ENCODE peak calls at places on chromosomes 1 and 21, in eight cellular contexts. T is CD8-positive, alpha-beta memory T cell; D is PC-9; A is brain microvascular endothelial cell; S is fibroblast of the aortic adventitia; I is left lung; C is GM23338; J is Jurkat, Clone E6-1. P is an unnamed sample.

GRCh38 chr1:81702903-81703302 is 97.8 kb upstream of the ADGRL2 start:
- DNase-seq in T (no peak), I (no peak), C (no peak), D (no peak), J (no peak), S (peak; percentile 93), A (peak; percentile 95), P (peak; percentile 26)

GRCh38 chr1:150474869-150475268 is 12.3 kb upstream of the TARS2 start:
- DNase-seq in J (no peak), S (no peak), I (no peak), T (no peak), A (no peak), D (no peak), C (no peak), P (no peak)

GRCh38 chr1:10897321-10897980 is 101.0 kb upstream of the CASZ1 start:
- DNase-seq in J (no peak), A (no peak), T (no peak), I (no peak), S (no peak), C (no peak), D (peak; percentile 49), P (no peak)

GRCh38 chr1:214552174-214552608 is 789 bp upstream of the PTPN14 start:
- DNase-seq in S (peak; percentile 81), I (peak; percentile 75), T (no peak), J (no peak), D (peak; percentile 83), A (peak; percentile 23), C (peak; percentile 97), P (peak; percentile 97)

GRCh38 chr1:30810416-30811105 is 53.0 kb upstream of the LAPTM5 start:
- DNase-seq in C (no peak), I (no peak), S (no peak), A (no peak), J (no peak), D (no peak), T (no peak), P (no peak)

GRCh38 chr1:29243023-29243862 is 6.9 kb downstream of the PTPRU start:
- DNase-seq in C (no peak), D (no peak), S (no peak), J (no peak), A (no peak), T (no peak), I (no peak), P (no peak)

GRCh38 chr1:36352141-36352909 is 28.9 kb upstream of the EVA1B start:
- DNase-seq in T (no peak), S (peak; percentile 23), A (no peak), D (peak; percentile 29), J (no peak), C (no peak), I (no peak), P (peak; percentile 10)

GRCh38 chr21:42475526-42476492 is 20.2 kb downstream of the RSPH1 start:
- DNase-seq in A (no peak), S (no peak), D (no peak), C (no peak), I (no peak), T (no peak), J (no peak), P (no peak)

GRCh38 chr1:233112184-233113008 is 162.0 kb downstream of the NTPCR start:
- DNase-seq in J (no peak), A (no peak), T (no peak), C (peak; percentile 36), D (peak; percentile 11), S (peak; percentile 38), I (peak; percentile 53), P (no peak)

GRCh38 chr1:222095606-222096475 is 354.0 kb upstream of the DUSP10 start:
- DNase-seq in S (no peak), T (peak; percentile 34), J (peak; percentile 45), A (no peak), I (no peak), D (peak; percentile 11), C (peak; percentile 79), P (peak; percentile 16)

GRCh38 chr1:149844096-149844495 is 55.3 kb upstream of the BOLA1 start:
- DNase-seq in T (no peak), A (peak; percentile 39), S (peak; percentile 51), C (peak; percentile 1), D (no peak), J (no peak), I (no peak), P (no peak)

GRCh38 chr1:234613128-234613875 is 3.3 kb upstream of the IRF2BP2 start:
- DNase-seq in I (no peak), A (peak; percentile 65), T (no peak), D (no peak), C (no peak), J (no peak), S (peak; percentile 96), P (peak; percentile 92)

GRCh38 chr21:15211491-15212133 is 146.8 kb upstream of the NRIP1 start:
- DNase-seq in S (no peak), J (no peak), A (no peak), T (no peak), C (no peak), I (no peak), D (no peak), P (no peak)

GRCh38 chr1:116900471-116901365 is 9.0 kb upstream of the PTGFRN start:
- DNase-seq in C (no peak), D (no peak), A (no peak), T (no peak), J (no peak), S (no peak), I (no peak), P (peak; percentile 76)

GRCh38 chr1:116902718-116903390 is 6.9 kb upstream of the PTGFRN start:
- DNase-seq in T (no peak), J (no peak), C (no peak), I (no peak), A (no peak), S (no peak), D (no peak), P (peak; percentile 9)

GRCh38 chr1:116899529-116899928 is 10.2 kb upstream of the PTGFRN start:
- DNase-seq in C (no peak), S (no peak), J (no peak), I (no peak), D (no peak), A (no peak), T (no peak), P (no peak)

GRCh38 chr1:116904791-116905320 is 4.9 kb upstream of the PTGFRN start:
- DNase-seq in C (no peak), T (no peak), D (no peak), S (peak; percentile 31), A (no peak), J (no peak), I (no peak), P (no peak)

DNA sequence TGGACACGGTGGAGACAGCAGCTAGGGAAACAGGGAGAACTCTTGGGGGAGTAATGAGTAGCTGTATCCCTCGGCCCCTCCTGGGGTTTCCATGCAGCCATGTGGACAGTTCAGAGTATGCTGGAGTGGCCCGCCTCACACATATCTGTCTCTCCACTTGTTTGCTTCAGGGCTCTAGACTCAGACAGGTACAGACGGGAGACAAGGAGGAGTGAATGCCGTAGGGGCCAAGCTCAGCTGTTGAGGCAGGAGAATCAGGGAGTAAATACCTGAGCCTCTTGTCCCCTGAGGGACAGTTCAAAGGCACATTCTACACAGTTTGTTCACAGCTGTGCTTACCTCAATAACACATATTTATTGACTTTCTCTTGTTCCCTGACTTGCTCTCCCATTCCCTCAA is 7.7 kb upstream of the PTGFRN start:
- DNase-seq in S (no peak), D (no peak), C (no peak), A (no peak), J (no peak), I (no peak), T (no peak), P (peak; percentile 92)
- H3K4me3 ChIP-seq in S (no peak overlapping the region), D (no peak overlapping the region), C (no peak overlapping the region), A (no peak overlapping the region), J (no peak overlapping the region), I (no peak overlapping the region), T (no peak overlapping the region), P (no peak overlapping the region)

GRCh38 chr1:78619803-78620579 is at the start of gene IFI44L:
- DNase-seq in D (peak; percentile 62), I (no peak), S (peak; percentile 77), C (no peak), T (peak; percentile 11), A (peak; percentile 67), J (peak; percentile 71), P (no peak)

GRCh38 chr1:78624035-78624434 is 3.8 kb downstream of the IFI44L start:
- DNase-seq in A (no peak), I (no peak), D (no peak), C (no peak), S (no peak), T (no peak), J (no peak), P (no peak)

GRCh38 chr1:78619029-78619428 is 1.2 kb upstream of the IFI44L start:
- DNase-seq in C (no peak), D (no peak), T (no peak), S (peak; percentile 13), I (no peak), A (no peak), J (no peak), P (no peak)

GRCh38 chr1:78619446-78619802 is 824 bp upstream of the IFI44L start:
- DNase-seq in D (no peak), I (no peak), A (peak; percentile 9), S (no peak), C (no peak), J (no peak), T (no peak), P (no peak)

DNA sequence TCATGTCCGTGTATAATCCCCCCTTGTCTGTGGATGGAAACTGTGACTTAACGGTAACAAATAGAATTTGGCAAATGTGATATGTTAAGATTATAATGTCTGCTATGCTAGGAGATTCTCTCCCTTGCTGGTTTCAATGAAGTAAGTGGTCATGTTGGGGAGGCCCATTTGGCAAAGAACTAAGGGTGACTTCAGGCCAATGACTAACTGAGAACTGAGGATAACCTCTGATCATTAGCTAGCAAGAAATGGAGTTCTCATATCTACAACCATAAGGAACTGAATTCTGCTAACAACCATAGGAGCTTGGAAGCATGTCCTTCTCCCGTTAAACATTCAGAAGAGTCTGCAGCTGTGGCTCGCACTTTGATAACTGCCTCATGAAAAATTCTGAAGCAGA is 2.3 kb downstream of the IFI44L start:
- DNase-seq in A (no peak), T (no peak), I (no peak), C (no peak), S (no peak), J (no peak), D (no peak), P (no peak)
- H3K4me3 ChIP-seq in A (no peak overlapping the region), T (peak overlapping the region; percentile 25), I (peak overlapping the region; percentile 36), C (no peak overlapping the region), S (no peak overlapping the region), J (no peak overlapping the region), D (no peak overlapping the region), P (no peak overlapping the region)

DNA sequence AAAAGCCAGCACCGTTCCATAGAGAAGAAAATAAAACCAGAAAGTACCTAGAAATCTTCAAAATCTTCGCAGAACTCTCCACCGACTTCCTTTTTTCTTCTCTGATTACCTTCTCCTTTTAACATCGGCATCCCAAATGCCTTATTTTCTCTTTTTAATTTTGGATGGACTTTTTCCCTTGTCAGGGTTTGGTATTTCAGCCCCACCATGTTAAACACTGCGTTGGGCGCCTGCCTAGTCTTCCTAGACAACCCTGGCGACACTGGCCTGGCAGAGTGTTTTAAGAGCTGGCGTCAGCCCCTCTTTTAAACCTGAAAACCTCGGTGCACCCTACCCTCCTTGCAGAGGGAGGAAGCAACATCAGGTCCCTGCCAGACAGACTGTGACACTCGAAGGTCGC is 66.0 kb upstream of the EFHD2 start:
- DNase-seq in S (peak; percentile 72), I (no peak), T (no peak), C (peak; percentile 47), A (peak; percentile 55), D (no peak), J (peak; percentile 32), P (no peak)
- H3K4me3 ChIP-seq in S (no peak overlapping the region), I (no peak overlapping the region), T (no peak overlapping the region), C (no peak overlapping the region), A (no peak overlapping the region), D (no peak overlapping the region), J (no peak overlapping the region), P (no peak overlapping the region)

GRCh38 chr1:37839676-37840075 is 19.7 kb downstream of the MTF1 start:
- DNase-seq in T (no peak), I (no peak), D (no peak), S (no peak), C (no peak), J (no peak), A (no peak), P (no peak)
- H3K4me3 ChIP-seq in T (no peak overlapping the region), I (no peak overlapping the region), D (no peak overlapping the region), S (no peak overlapping the region), C (no peak overlapping the region), J (no peak overlapping the region), A (no peak overlapping the region), P (peak overlapping the region; percentile 23)